ENCODE peak calls at places on chromosomes 7 and 10, in nine cellular contexts. One of them, this sample, is unnamed.

GRCh38 chr7:1858435-1859265 is 188.6 kb downstream of the ELFN1 start:
- DNase-seq in SK-N-SH: no peak
- DNase-seq in A549: no peak
- DNase-seq in GM23338: no peak
- DNase-seq in K562: no peak
- DNase-seq in HCT116: no peak
- DNase-seq in HL-60: no peak
- DNase-seq in GM12878: no peak
- DNase-seq in HepG2: no peak
- DNase-seq in this sample: no peak

GRCh38 chr10:25933653-25934608 is at the start of gene MYO3A:
- DNase-seq in SK-N-SH: peak; percentile 31
- DNase-seq in A549: no peak
- DNase-seq in GM23338: peak; percentile 83
- DNase-seq in K562: no peak
- DNase-seq in HCT116: no peak
- DNase-seq in HL-60: no peak
- DNase-seq in GM12878: no peak
- DNase-seq in HepG2: no peak
- DNase-seq in this sample: no peak

GRCh38 chr7:126462405-126462804 is 790.3 kb downstream of the GRM8 start:
- DNase-seq in SK-N-SH: no peak
- DNase-seq in A549: no peak
- DNase-seq in GM23338: no peak
- DNase-seq in K562: no peak
- DNase-seq in HCT116: no peak
- DNase-seq in HL-60: no peak
- DNase-seq in GM12878: no peak
- DNase-seq in HepG2: no peak
- DNase-seq in this sample: no peak

GRCh38 chr7:24637706-24638105 is 64.5 kb downstream of the PALS2 start:
- DNase-seq in SK-N-SH: no peak
- DNase-seq in A549: no peak
- DNase-seq in GM23338: no peak
- DNase-seq in K562: no peak
- DNase-seq in HCT116: no peak
- DNase-seq in HL-60: no peak
- DNase-seq in GM12878: no peak
- DNase-seq in HepG2: no peak
- DNase-seq in this sample: no peak

GRCh38 chr10:93548376-93549071 is 17.9 kb upstream of the FFAR4 start:
- DNase-seq in SK-N-SH: no peak
- DNase-seq in A549: peak; percentile 70
- DNase-seq in GM23338: no peak
- DNase-seq in K562: no peak
- DNase-seq in HCT116: no peak
- DNase-seq in HL-60: no peak
- DNase-seq in GM12878: no peak
- DNase-seq in HepG2: no peak
- DNase-seq in this sample: peak; percentile 77

GRCh38 chr7:45099891-45100760 is 11.4 kb upstream of the NACAD start:
- DNase-seq in SK-N-SH: no peak
- DNase-seq in A549: no peak
- DNase-seq in GM23338: no peak
- DNase-seq in K562: no peak
- DNase-seq in HCT116: no peak
- DNase-seq in HL-60: no peak
- DNase-seq in GM12878: no peak
- DNase-seq in HepG2: no peak
- DNase-seq in this sample: no peak

GRCh38 chr7:14836571-14837189 is 65.9 kb downstream of the DGKB start:
- DNase-seq in SK-N-SH: no peak
- DNase-seq in A549: no peak
- DNase-seq in GM23338: peak; percentile 88
- DNase-seq in K562: no peak
- DNase-seq in HCT116: peak; percentile 10
- DNase-seq in HL-60: no peak
- DNase-seq in GM12878: no peak
- DNase-seq in HepG2: no peak
- DNase-seq in this sample: peak; percentile 7

GRCh38 chr10:32225976-32226375 is 121.0 kb downstream of the EPC1 start:
- DNase-seq in SK-N-SH: no peak
- DNase-seq in A549: no peak
- DNase-seq in GM23338: no peak
- DNase-seq in K562: no peak
- DNase-seq in HCT116: no peak
- DNase-seq in HL-60: no peak
- DNase-seq in GM12878: no peak
- DNase-seq in HepG2: no peak
- DNase-seq in this sample: no peak

GRCh38 chr7:159136442-159136841 is 8.2 kb downstream of the VIPR2 start:
- DNase-seq in SK-N-SH: no peak
- DNase-seq in A549: no peak
- DNase-seq in GM23338: no peak
- DNase-seq in K562: no peak
- DNase-seq in HCT116: no peak
- DNase-seq in HL-60: no peak
- DNase-seq in GM12878: no peak
- DNase-seq in HepG2: no peak
- DNase-seq in this sample: no peak

GRCh38 chr10:89625041-89625765 is 19.8 kb downstream of the PANK1 start:
- DNase-seq in SK-N-SH: no peak
- DNase-seq in A549: no peak
- DNase-seq in GM23338: no peak
- DNase-seq in K562: no peak
- DNase-seq in HCT116: no peak
- DNase-seq in HL-60: no peak
- DNase-seq in GM12878: no peak
- DNase-seq in HepG2: no peak
- DNase-seq in this sample: no peak

GRCh38 chr7:67359900-67360299 is 363.3 kb downstream of the TYW1 start:
- DNase-seq in SK-N-SH: no peak
- DNase-seq in A549: no peak
- DNase-seq in GM23338: peak; percentile 30
- DNase-seq in K562: no peak
- DNase-seq in HCT116: no peak
- DNase-seq in HL-60: no peak
- DNase-seq in GM12878: no peak
- DNase-seq in HepG2: no peak
- DNase-seq in this sample: no peak

GRCh38 chr7:12103948-12104347 is 107.1 kb upstream of the TMEM106B start:
- DNase-seq in SK-N-SH: no peak
- DNase-seq in A549: no peak
- DNase-seq in GM23338: no peak
- DNase-seq in K562: no peak
- DNase-seq in HCT116: no peak
- DNase-seq in HL-60: no peak
- DNase-seq in GM12878: no peak
- DNase-seq in HepG2: no peak
- DNase-seq in this sample: no peak

DNA sequence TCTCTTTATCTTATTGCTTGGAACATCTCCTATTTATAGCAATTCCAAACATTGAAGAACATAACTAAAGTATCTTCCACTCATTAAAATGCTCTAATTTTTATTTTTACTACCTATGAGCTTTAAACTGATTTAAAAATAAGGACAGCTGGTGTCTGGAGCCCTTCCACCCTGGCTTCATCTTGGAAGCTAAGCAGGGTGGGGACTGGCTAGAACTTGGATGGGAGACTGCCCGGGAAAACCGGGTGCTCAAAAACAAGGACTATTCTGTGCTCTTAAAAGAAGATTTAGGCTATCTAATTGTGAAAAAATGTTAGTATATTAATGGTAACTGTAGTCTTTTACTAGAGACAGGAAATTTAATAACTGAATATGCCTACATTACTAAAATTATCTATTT is 69.2 kb downstream of the ARMC3 start:
- DNase-seq in SK-N-SH: peak; percentile 24
- DNase-seq in A549: no peak
- DNase-seq in GM23338: peak; percentile 50
- DNase-seq in K562: no peak
- DNase-seq in HCT116: peak; percentile 19
- DNase-seq in HL-60: no peak
- DNase-seq in GM12878: no peak
- DNase-seq in HepG2: no peak
- DNase-seq in this sample: no peak
- TF ChIP-seq REST in SK-N-SH: no peak
- TF ChIP-seq REST in A549: no peak
- TF ChIP-seq REST in GM23338: no peak
- TF ChIP-seq REST in K562: no peak
- TF ChIP-seq REST in HCT116: no peak
- TF ChIP-seq REST in HL-60: no peak
- TF ChIP-seq REST in GM12878: no peak
- TF ChIP-seq REST in HepG2: no peak
- TF ChIP-seq REST in this sample: no peak

DNA sequence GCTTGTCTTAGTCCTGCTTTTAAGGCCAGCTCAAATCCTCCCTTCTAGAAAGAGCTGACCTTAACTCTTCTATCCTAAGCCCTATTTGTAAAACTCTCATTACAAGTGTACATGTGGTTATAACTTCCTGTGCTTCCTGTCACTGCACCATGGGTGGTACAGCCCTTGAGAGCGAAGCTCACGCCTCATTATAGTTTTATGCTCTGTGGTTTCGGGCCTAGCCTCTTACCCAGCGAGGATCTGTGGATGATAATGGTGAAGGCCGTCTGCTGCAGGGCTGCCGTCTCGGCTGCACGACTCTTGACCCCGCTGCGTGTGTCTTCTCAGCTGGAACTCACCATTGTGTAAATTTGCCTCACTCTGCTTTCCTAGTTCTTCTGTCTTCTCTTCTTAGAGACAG is 74.6 kb downstream of the CUL1 start:
- DNase-seq in SK-N-SH: no peak
- DNase-seq in A549: no peak
- DNase-seq in GM23338: no peak
- DNase-seq in K562: no peak
- DNase-seq in HCT116: no peak
- DNase-seq in HL-60: no peak
- DNase-seq in GM12878: peak; percentile 11
- DNase-seq in HepG2: no peak
- DNase-seq in this sample: no peak
- H3K27ac ChIP-seq in SK-N-SH: peak overlapping the region; percentile 84
- H3K27ac ChIP-seq in A549: peak overlapping the region; percentile 47
- H3K27ac ChIP-seq in GM23338: no peak overlapping the region
- H3K27ac ChIP-seq in K562: no peak overlapping the region
- H3K27ac ChIP-seq in HCT116: peak overlapping the region; percentile 46
- H3K27ac ChIP-seq in HL-60: no peak overlapping the region
- H3K27ac ChIP-seq in GM12878: no peak overlapping the region
- H3K27ac ChIP-seq in HepG2: no peak overlapping the region
- H3K27ac ChIP-seq in this sample: no peak overlapping the region

GRCh38 chr10:114042895-114043531 is 653 bp upstream of the ADRB1 start:
- DNase-seq in SK-N-SH: peak; percentile 47
- DNase-seq in A549: peak; percentile 70
- DNase-seq in GM23338: peak; percentile 76
- DNase-seq in K562: no peak
- DNase-seq in HCT116: peak; percentile 15
- DNase-seq in HL-60: peak; percentile 53
- DNase-seq in GM12878: no peak
- DNase-seq in HepG2: no peak
- DNase-seq in this sample: no peak

GRCh38 chr10:114045738-114046458 is 2.2 kb downstream of the ADRB1 start:
- DNase-seq in SK-N-SH: no peak
- DNase-seq in A549: no peak
- DNase-seq in GM23338: peak; percentile 9
- DNase-seq in K562: no peak
- DNase-seq in HCT116: no peak
- DNase-seq in HL-60: no peak
- DNase-seq in GM12878: no peak
- DNase-seq in HepG2: no peak
- DNase-seq in this sample: no peak

GRCh38 chr10:114044251-114045070 is 795 bp downstream of the ADRB1 start:
- DNase-seq in SK-N-SH: peak; percentile 55
- DNase-seq in A549: no peak
- DNase-seq in GM23338: peak; percentile 54
- DNase-seq in K562: no peak
- DNase-seq in HCT116: no peak
- DNase-seq in HL-60: no peak
- DNase-seq in GM12878: no peak
- DNase-seq in HepG2: no peak
- DNase-seq in this sample: no peak

GRCh38 chr10:114043532-114044250 is at the start of gene ADRB1:
- DNase-seq in SK-N-SH: peak; percentile 82
- DNase-seq in A549: peak; percentile 86
- DNase-seq in GM23338: peak; percentile 87
- DNase-seq in K562: peak; percentile 32
- DNase-seq in HCT116: peak; percentile 53
- DNase-seq in HL-60: peak; percentile 82
- DNase-seq in GM12878: peak; percentile 26
- DNase-seq in HepG2: peak; percentile 28
- DNase-seq in this sample: no peak

GRCh38 chr10:114045071-114045737 is 1.5 kb downstream of the ADRB1 start:
- DNase-seq in SK-N-SH: peak; percentile 71
- DNase-seq in A549: no peak
- DNase-seq in GM23338: peak; percentile 62
- DNase-seq in K562: no peak
- DNase-seq in HCT116: no peak
- DNase-seq in HL-60: no peak
- DNase-seq in GM12878: no peak
- DNase-seq in HepG2: no peak
- DNase-seq in this sample: no peak
- H3K4me3 ChIP-seq in SK-N-SH: no peak overlapping the region
- H3K4me3 ChIP-seq in A549: no peak overlapping the region
- H3K4me3 ChIP-seq in GM23338: peak overlapping the region; percentile 51
- H3K4me3 ChIP-seq in K562: no peak overlapping the region
- H3K4me3 ChIP-seq in HCT116: no peak overlapping the region
- H3K4me3 ChIP-seq in HL-60: peak overlapping the region; percentile 39
- H3K4me3 ChIP-seq in GM12878: peak overlapping the region; percentile 31
- H3K4me3 ChIP-seq in HepG2: no peak overlapping the region
- H3K4me3 ChIP-seq in this sample: peak overlapping the region; percentile 86

GRCh38 chr7:28782362-28782761 is 175.8 kb downstream of the TRIL start:
- DNase-seq in SK-N-SH: no peak
- DNase-seq in A549: no peak
- DNase-seq in GM23338: no peak
- DNase-seq in K562: no peak
- DNase-seq in HCT116: no peak
- DNase-seq in HL-60: no peak
- DNase-seq in GM12878: no peak
- DNase-seq in HepG2: no peak
- DNase-seq in this sample: no peak

GRCh38 chr7:28787116-28787515 is 171.0 kb downstream of the TRIL start:
- DNase-seq in SK-N-SH: no peak
- DNase-seq in A549: no peak
- DNase-seq in GM23338: no peak
- DNase-seq in K562: no peak
- DNase-seq in HCT116: no peak
- DNase-seq in HL-60: no peak
- DNase-seq in GM12878: no peak
- DNase-seq in HepG2: no peak
- DNase-seq in this sample: no peak

GRCh38 chr7:28779929-28780328 is 178.2 kb downstream of the TRIL start:
- DNase-seq in SK-N-SH: no peak
- DNase-seq in A549: no peak
- DNase-seq in GM23338: no peak
- DNase-seq in K562: no peak
- DNase-seq in HCT116: no peak
- DNase-seq in HL-60: no peak
- DNase-seq in GM12878: no peak
- DNase-seq in HepG2: no peak
- DNase-seq in this sample: no peak

GRCh38 chr7:28785002-28785995 is 172.8 kb downstream of the TRIL start:
- DNase-seq in SK-N-SH: no peak
- DNase-seq in A549: no peak
- DNase-seq in GM23338: no peak
- DNase-seq in K562: no peak
- DNase-seq in HCT116: no peak
- DNase-seq in HL-60: no peak
- DNase-seq in GM12878: no peak
- DNase-seq in HepG2: no peak
- DNase-seq in this sample: no peak

GRCh38 chr7:28784166-28784870 is 173.8 kb downstream of the TRIL start:
- DNase-seq in SK-N-SH: peak; percentile 49
- DNase-seq in A549: no peak
- DNase-seq in GM23338: no peak
- DNase-seq in K562: no peak
- DNase-seq in HCT116: no peak
- DNase-seq in HL-60: no peak
- DNase-seq in GM12878: no peak
- DNase-seq in HepG2: no peak
- DNase-seq in this sample: no peak
- TF ChIP-seq REST in SK-N-SH: no peak
- TF ChIP-seq REST in A549: no peak
- TF ChIP-seq REST in GM23338: no peak
- TF ChIP-seq REST in K562: no peak
- TF ChIP-seq REST in HCT116: no peak
- TF ChIP-seq REST in HL-60: no peak
- TF ChIP-seq REST in GM12878: no peak
- TF ChIP-seq REST in HepG2: no peak
- TF ChIP-seq REST in this sample: no peak